ENCODE peak calls at places on chromosomes 16 and 17, in four cellular contexts. C, O, N and B are unnamed samples.

GRCh38 chr17:9465216-9465921 is 110.3 kb downstream of the STX8 start:
- DNase-seq in C (no peak), O (no peak), N (no peak), B (no peak)

GRCh38 chr16:23420011-23420410 is 33.0 kb downstream of the COG7 start:
- DNase-seq in C (no peak), O (no peak), N (no peak), B (no peak)

GRCh38 chr16:87895641-87896141 is 26.4 kb upstream of the SLC7A5 start:
- DNase-seq in C (peak; percentile 55), O (peak; percentile 50), N (no peak), B (no peak)

GRCh38 chr17:49298371-49298976 is 63.6 kb downstream of the ZNF652 start:
- DNase-seq in C (no peak), O (no peak), N (no peak), B (no peak)

GRCh38 chr16:3157229-3158013 is 22.6 kb downstream of the ZNF213 start:
- DNase-seq in C (peak; percentile 33), O (peak; percentile 55), N (peak; percentile 79), B (peak; percentile 39)

GRCh38 chr17:47882695-47883588 is 13.1 kb upstream of the SP2 start:
- DNase-seq in C (no peak), O (no peak), N (no peak), B (no peak)

GRCh38 chr17:48307814-48308411 is 122.1 kb downstream of the SKAP1 start:
- DNase-seq in C (no peak), O (peak; percentile 23), N (peak; percentile 43), B (peak; percentile 42)

GRCh38 chr17:57062865-57063264 is 22.2 kb upstream of the AKAP1 start:
- DNase-seq in C (no peak), O (no peak), N (no peak), B (no peak)

GRCh38 chr16:84459517-84459894 is 45.0 kb downstream of the MEAK7 start:
- DNase-seq in C (no peak), O (no peak), N (no peak), B (no peak)

GRCh38 chr17:58412910-58413630 is 4.3 kb downstream of the RNF43 start:
- DNase-seq in C (no peak), O (no peak), N (no peak), B (no peak)